ENCODE peak calls at places on chromosomes 6 and 20, in nine cellular contexts. B, F, K, N, Q, D, I, T and E are unnamed samples.
A peak's percentile ranks its signal among the peaks of the same experiment; 100 is the strongest.

GRCh38 chr6:137601471-137601870 is 107.3 kb upstream of the OLIG3 start:
- DNase-seq in Q (no peak), K (no peak), D (no peak), I (no peak), T (no peak), N (no peak), F (no peak), B (no peak), E (no peak)

GRCh38 chr6:134678436-134678889 is 271.4 kb downstream of the ALDH8A1 start:
- DNase-seq in T (peak; percentile 30), B (no peak), Q (peak; percentile 86), F (peak; percentile 95), K (peak; percentile 79), D (no peak), N (no peak), I (peak; percentile 82), E (no peak)

GRCh38 chr20:32227744-32228688 is 20.3 kb downstream of the POFUT1 start:
- DNase-seq in Q (no peak), N (no peak), B (no peak), F (peak; percentile 80), K (no peak), T (no peak), D (no peak), I (no peak), E (peak; percentile 68)

GRCh38 chr20:5470943-5471342 is 154.2 kb upstream of the PROKR2 start:
- DNase-seq in I (no peak), B (no peak), T (no peak), Q (no peak), F (no peak), K (no peak), N (no peak), D (no peak), E (no peak)

GRCh38 chr6:169073311-169073710 is 180.3 kb downstream of the THBS2 start:
- DNase-seq in F (peak; percentile 92), B (peak; percentile 52), N (no peak), Q (peak; percentile 100), D (no peak), K (peak; percentile 95), I (no peak), T (no peak), E (no peak)

GRCh38 chr6:137001287-137001976 is 43.3 kb downstream of the IL20RA start:
- DNase-seq in I (no peak), F (no peak), B (no peak), K (no peak), N (no peak), T (no peak), D (no peak), Q (peak; percentile 35), E (no peak)

GRCh38 chr6:155595264-155595663 is 139.6 kb upstream of the NOX3 start:
- DNase-seq in I (no peak), N (no peak), K (no peak), F (no peak), B (no peak), Q (no peak), T (no peak), D (no peak), E (no peak)

GRCh38 chr20:47795214-47795667 is 10.0 kb upstream of the SULF2 start:
- DNase-seq in T (peak; percentile 37), D (no peak), F (peak; percentile 42), B (no peak), K (no peak), Q (peak; percentile 62), N (peak; percentile 82), I (no peak), E (no peak)

GRCh38 chr6:45687570-45687969 is 309.8 kb upstream of the SUPT3H start:
- DNase-seq in N (no peak), B (no peak), D (no peak), I (no peak), F (no peak), T (no peak), Q (peak; percentile 35), K (no peak), E (no peak)

GRCh38 chr6:93272201-93272600 is 147.2 kb downstream of the EPHA7 start:
- DNase-seq in I (no peak), F (no peak), B (no peak), D (no peak), K (no peak), Q (no peak), T (no peak), N (no peak), E (no peak)

GRCh38 chr6:12012231-12012565 is at the start of gene HIVEP1:
- DNase-seq in I (no peak), F (peak; percentile 36), N (peak; percentile 82), B (peak; percentile 66), T (peak; percentile 40), Q (no peak), K (no peak), D (peak; percentile 51), E (no peak)

GRCh38 chr6:82567621-82568020 is 204.0 kb downstream of the TPBG start:
- DNase-seq in F (no peak), B (no peak), K (no peak), I (no peak), D (no peak), N (no peak), Q (no peak), T (no peak), E (no peak)

GRCh38 chr6:41503841-41504525 is 42.2 kb upstream of the FOXP4 start:
- DNase-seq in F (peak; percentile 80), B (peak; percentile 34), T (peak; percentile 63), D (no peak), I (no peak), Q (peak; percentile 88), N (peak; percentile 83), K (peak; percentile 73), E (no peak)
- H3K4me3 ChIP-seq in F (peak overlapping the region; percentile 16), B (peak overlapping the region; percentile 65), T (peak overlapping the region; percentile 21), D (no peak overlapping the region), I (peak overlapping the region; percentile 55), Q (no peak overlapping the region), N (no peak overlapping the region), K (peak overlapping the region; percentile 17), E (peak overlapping the region; percentile 47)

GRCh38 chr6:35213161-35213823 is 464 bp upstream of the SCUBE3 start:
- DNase-seq in N (peak; percentile 82), F (no peak), D (peak; percentile 51), T (no peak), Q (no peak), I (no peak), K (no peak), B (peak; percentile 23), E (no peak)
- H3K27me3 ChIP-seq in N (no peaks in the 10 kb centered on the region), F (peaks cover 15% of the 10 kb centered on the region), D (peaks cover 35% of the 10 kb centered on the region), T (no peaks in the 10 kb centered on the region), Q (peaks cover 27% of the 10 kb centered on the region), I (peaks cover 12% of the 10 kb centered on the region), K (peaks cover 34% of the 10 kb centered on the region), B (no peaks in the 10 kb centered on the region), E (peaks cover 50% of the 10 kb centered on the region)

GRCh38 chr6:35428421-35429149 is 23.6 kb upstream of the FANCE start:
- DNase-seq in K (peak; percentile 24), N (no peak), Q (peak; percentile 21), D (no peak), T (no peak), F (no peak), B (peak; percentile 19), I (no peak), E (no peak)

GRCh38 chr6:35429463-35429862 is 22.7 kb upstream of the FANCE start:
- DNase-seq in N (no peak), B (no peak), Q (no peak), I (no peak), D (no peak), K (no peak), F (no peak), T (no peak), E (no peak)

GRCh38 chr6:35436071-35436865 is 15.9 kb upstream of the FANCE start:
- DNase-seq in F (no peak), N (no peak), T (no peak), I (no peak), K (no peak), B (no peak), Q (no peak), D (no peak), E (no peak)

GRCh38 chr6:35435075-35435837 is 16.9 kb upstream of the FANCE start:
- DNase-seq in F (no peak), Q (no peak), D (no peak), I (no peak), T (no peak), K (no peak), B (no peak), N (no peak), E (no peak)

DNA sequence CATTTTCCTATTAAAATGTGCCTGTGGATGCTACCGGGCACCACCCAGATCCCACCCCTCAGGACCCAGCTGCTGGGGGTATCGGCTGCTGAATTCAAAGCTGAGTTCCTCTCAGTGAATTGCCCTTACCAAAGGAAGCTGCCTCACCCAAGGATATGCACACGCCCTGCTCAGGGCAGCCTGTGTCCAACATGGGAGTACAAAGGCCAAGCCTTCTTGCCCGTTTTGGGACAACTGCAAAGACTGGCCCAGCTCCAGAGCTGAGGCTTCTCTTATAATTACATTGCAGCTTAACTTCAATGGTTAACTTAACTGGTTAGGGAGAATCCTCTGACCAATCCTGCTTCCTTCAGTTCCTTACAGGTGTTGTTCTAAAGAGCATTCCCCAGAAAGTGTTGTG is 19.8 kb upstream of the FANCE start:
- DNase-seq in Q (no peak), T (no peak), F (no peak), B (no peak), D (no peak), I (no peak), N (no peak), K (no peak), E (no peak)
- H3K4me3 ChIP-seq in Q (no peak overlapping the region), T (no peak overlapping the region), F (no peak overlapping the region), B (no peak overlapping the region), D (no peak overlapping the region), I (no peak overlapping the region), N (no peak overlapping the region), K (no peak overlapping the region), E (no peak overlapping the region)

GRCh38 chr20:62226707-62227590 is 6.9 kb upstream of the HRH3 start:
- DNase-seq in K (no peak), Q (no peak), F (no peak), B (no peak), T (no peak), I (no peak), N (no peak), D (no peak), E (no peak)

GRCh38 chr20:62227977-62228958 is 8.2 kb upstream of the HRH3 start:
- DNase-seq in D (peak; percentile 86), T (no peak), K (no peak), F (no peak), N (no peak), B (no peak), I (no peak), Q (no peak), E (no peak)

GRCh38 chr20:62228982-62229545 is 9.0 kb upstream of the HRH3 start:
- DNase-seq in Q (no peak), K (no peak), N (no peak), F (no peak), D (no peak), B (no peak), I (no peak), T (no peak), E (no peak)

GRCh38 chr20:62225820-62226635 is 6.0 kb upstream of the HRH3 start:
- DNase-seq in I (no peak), K (no peak), B (no peak), Q (no peak), N (no peak), D (peak; percentile 56), T (no peak), F (no peak), E (no peak)

DNA sequence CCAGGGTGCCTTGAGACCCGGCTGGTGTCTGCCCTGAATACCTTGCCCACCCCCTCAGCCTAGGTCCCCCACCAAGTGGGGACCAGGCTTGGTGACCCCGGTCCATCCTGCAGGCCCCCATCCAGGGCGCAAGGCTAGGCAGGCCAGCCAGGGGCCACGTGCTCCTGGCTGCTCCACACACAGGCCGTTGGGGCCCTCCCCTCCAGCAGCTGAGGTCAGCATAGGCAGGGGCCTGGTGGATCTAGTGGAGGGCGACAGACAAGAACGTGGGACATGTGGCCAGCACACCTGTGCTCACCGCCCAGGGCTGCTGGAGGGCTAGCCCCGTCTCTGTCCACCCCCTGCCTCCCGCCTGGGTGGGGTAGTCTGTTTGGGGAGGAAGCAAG is 7.5 kb upstream of the HRH3 start:
- DNase-seq in I (no peak), B (no peak), F (no peak), N (no peak), T (no peak), Q (no peak), D (peak; percentile 49), K (no peak), E (no peak)
- H3K27me3 ChIP-seq in I (peaks cover 10% of the 10 kb centered on the region), B (peaks cover 16% of the 10 kb centered on the region), F (peaks cover 38% of the 10 kb centered on the region), N (no peaks in the 10 kb centered on the region), T (peaks cover 3% of the 10 kb centered on the region), Q (peaks cover 11% of the 10 kb centered on the region), D (no peaks in the 10 kb centered on the region), K (peaks cover 65% of the 10 kb centered on the region), E (peaks cover 29% of the 10 kb centered on the region)